ENCODE peak calls at places on chromosomes 1 and 21, in six cellular contexts. N is bronchial epithelial cell, X is Calu3, B is omental fat pad, I is posterior cingulate gyrus, L is left lung. J is an unnamed sample.

GRCh38 chr21:45471229-45472052 is 66.5 kb downstream of the COL18A1 start:
- DNase-seq in X (peak), N (peak), L (peak), I (peak), B (no peak), J (no peak)

GRCh38 chr1:34784751-34785221 is 3.8 kb downstream of the GJB3 start:
- DNase-seq in I (no peak), L (no peak), X (no peak), N (no peak), B (no peak), J (no peak)

GRCh38 chr1:91637539-91637994 is 136.9 kb downstream of the CDC7 start:
- DNase-seq in X (no peak), I (no peak), L (no peak), B (no peak), N (no peak), J (no peak)

GRCh38 chr1:118826669-118827068 is 161.5 kb downstream of the TBX15 start:
- DNase-seq in L (no peak), N (peak), I (no peak), X (no peak), B (no peak), J (no peak)

GRCh38 chr1:110190282-110190929 is 19.7 kb upstream of the KCNC4 start:
- DNase-seq in N (no peak), B (no peak), X (no peak), I (no peak), L (no peak), J (peak)

GRCh38 chr1:232305020-232305419 is 324.9 kb downstream of the SIPA1L2 start:
- DNase-seq in B (no peak), I (no peak), N (peak), X (no peak), L (no peak), J (peak)

GRCh38 chr1:210288106-210288505 is 40.6 kb upstream of the HHAT start:
- DNase-seq in B (no peak), N (no peak), I (no peak), L (no peak), X (no peak), J (no peak)

GRCh38 chr1:22018583-22019559 is 17.4 kb downstream of the CELA3A start:
- DNase-seq in X (peak), L (no peak), I (peak), B (no peak), N (peak), J (no peak)

GRCh38 chr1:15703562-15703961 is 19.4 kb downstream of the PLEKHM2 start:
- DNase-seq in N (peak), B (peak), X (no peak), I (peak), L (peak), J (no peak)

GRCh38 chr1:3312894-3313578 is 141.4 kb upstream of the ARHGEF16 start:
- DNase-seq in L (peak), I (peak), N (peak), B (peak), X (peak), J (no peak)

GRCh38 chr1:147600119-147601111 is 59.1 kb downstream of the BCL9 start:
- DNase-seq in I (no peak), L (no peak), X (no peak), B (peak), N (peak), J (no peak)

GRCh38 chr1:43302721-43303476 is 2.1 kb downstream of the TIE1 start:
- DNase-seq in I (peak), N (no peak), L (no peak), B (no peak), X (no peak), J (no peak)

GRCh38 chr1:87450615-87451209 is 122.0 kb downstream of the LMO4 start:
- DNase-seq in N (peak), X (peak), L (no peak), I (no peak), B (no peak), J (no peak)

GRCh38 chr1:24996456-24996855 is 66.4 kb upstream of the RUNX3 start:
- DNase-seq in X (no peak), L (no peak), B (no peak), N (no peak), I (peak), J (no peak)

GRCh38 chr1:162256287-162256686 is 120.4 kb downstream of the SPATA46 start:
- DNase-seq in N (no peak), B (no peak), X (no peak), L (no peak), I (no peak), J (no peak)

GRCh38 chr1:48688102-48688760 is 88.5 kb downstream of the BEND5 start:
- DNase-seq in B (no peak), X (peak), I (no peak), N (no peak), L (no peak), J (no peak)

GRCh38 chr1:50471967-50472366 is 48.7 kb upstream of the DMRTA2 start:
- DNase-seq in I (no peak), N (no peak), X (no peak), B (no peak), L (no peak), J (no peak)

GRCh38 chr1:226619031-226619430 is 70.5 kb downstream of the STUM start:
- DNase-seq in N (no peak), I (no peak), L (no peak), X (no peak), B (peak), J (no peak)

GRCh38 chr1:173149887-173150286 is 57.2 kb downstream of the TNFSF4 start:
- DNase-seq in I (no peak), B (peak), L (no peak), X (no peak), N (peak), J (no peak)

GRCh38 chr21:45505416-45506021 is 36.7 kb downstream of the SLC19A1 start:
- DNase-seq in N (no peak), X (no peak), I (peak), B (no peak), L (peak), J (peak)

GRCh38 chr1:50898773-50899172 is 61.3 kb downstream of the FAF1 start:
- DNase-seq in N (no peak), X (no peak), B (no peak), L (no peak), I (no peak), J (no peak)

GRCh38 chr21:29664615-29665014 is 275.2 kb downstream of the GRIK1 start:
- DNase-seq in I (no peak), L (no peak), X (no peak), B (no peak), N (no peak), J (no peak)

GRCh38 chr1:21610989-21611388 is 58.2 kb downstream of the RAP1GAP start:
- DNase-seq in I (no peak), N (no peak), X (no peak), L (no peak), B (no peak), J (no peak)

GRCh38 chr1:8825985-8826481 is 8.6 kb upstream of the RERE start:
- DNase-seq in B (no peak), L (no peak), N (no peak), X (no peak), I (no peak), J (no peak)

J was measured in NCI-H2107.